ENCODE peak calls at places on chromosome 11, in four cellular contexts. L is HepG2, O is GM12878, C is K562. R is an unnamed sample.

GRCh38 chr11:36213050-36213840 is 76.0 kb downstream of the COMMD9 start:
- DNase-seq in L (no peak), O (no peak), C (no peak), R (no peak)

GRCh38 chr11:64152841-64153691 is 12.8 kb downstream of the MACROD1 start:
- DNase-seq in L (peak; percentile 15), C (peak; percentile 72), O (no peak), R (peak; percentile 45)

GRCh38 chr11:117662255-117662654 is 134.8 kb downstream of the DSCAML1 start:
- DNase-seq in L (no peak), C (no peak), O (no peak), R (no peak)

GRCh38 chr11:35864131-35864530 is 79.7 kb upstream of the LDLRAD3 start:
- DNase-seq in C (no peak), O (no peak), L (no peak), R (no peak)

GRCh38 chr11:15655552-15655951 is 540.8 kb downstream of the INSC start:
- DNase-seq in L (no peak), C (peak; percentile 63), O (no peak), R (no peak)

GRCh38 chr11:93577291-93577690 is 34.1 kb upstream of the SMCO4 start:
- DNase-seq in C (no peak), L (no peak), O (no peak), R (no peak)

GRCh38 chr11:118892515-118892914 is 8.8 kb downstream of the CXCR5 start:
- DNase-seq in O (no peak), C (no peak), L (no peak), R (no peak)

GRCh38 chr11:2314525-2315394 is 12.9 kb downstream of the TSPAN32 start:
- DNase-seq in L (no peak), O (no peak), C (peak; percentile 41), R (no peak)

GRCh38 chr11:109641549-109641948 is 219.6 kb downstream of the C11orf87 start:
- DNase-seq in C (no peak), L (peak; percentile 3), O (no peak), R (peak; percentile 13)

GRCh38 chr11:32751381-32751780 is 43.1 kb downstream of the CCDC73 start:
- DNase-seq in C (no peak), L (no peak), O (no peak), R (no peak)

GRCh38 chr11:96817488-96817887 is 427.7 kb downstream of the JRKL start:
- DNase-seq in C (peak; percentile 75), L (no peak), O (no peak), R (no peak)

GRCh38 chr11:40294343-40294723 is 1165.1 kb downstream of the LRRC4C start:
- DNase-seq in L (no peak), C (no peak), O (no peak), R (no peak)

GRCh38 chr11:58927393-58928081 is 11.8 kb upstream of the GLYATL1 start:
- DNase-seq in C (no peak), O (no peak), L (peak; percentile 24), R (no peak)

GRCh38 chr11:36569095-36569494 is 1.3 kb downstream of the RAG1 start:
- DNase-seq in C (no peak), L (no peak), O (no peak), R (no peak)

GRCh38 chr11:94417386-94417987 is 16.3 kb upstream of the GPR83 start:
- DNase-seq in O (no peak), L (peak; percentile 25), C (peak; percentile 22), R (no peak)

GRCh38 chr11:71488086-71488967 is 35.3 kb downstream of the NADSYN1 start:
- DNase-seq in C (peak; percentile 58), L (no peak), O (no peak), R (peak; percentile 28)

GRCh38 chr11:93537022-93537421 is 6.2 kb downstream of the SMCO4 start:
- DNase-seq in O (no peak), L (no peak), C (no peak), R (no peak)

GRCh38 chr11:61460474-61460881 is 30.6 kb downstream of the SDHAF2 start:
- DNase-seq in L (no peak), C (no peak), O (no peak), R (no peak)

GRCh38 chr11:67056640-67057409 is at the start of gene RHOD:
- DNase-seq in L (no peak), O (no peak), C (no peak), R (no peak)

GRCh38 chr11:763073-763463 is 14.2 kb downstream of the GATD1 start:
- DNase-seq in O (no peak), C (peak; percentile 54), L (no peak), R (no peak)

GRCh38 chr11:33168605-33169240 is 7.4 kb upstream of the CSTF3 start:
- DNase-seq in L (no peak), C (no peak), O (no peak), R (no peak)

GRCh38 chr11:117933930-117934329 is 4.7 kb upstream of the TMPRSS13 start:
- DNase-seq in O (no peak), C (no peak), L (no peak), R (no peak)

GRCh38 chr11:122024278-122024677 is 91.7 kb downstream of the BLID start:
- DNase-seq in L (no peak), C (no peak), O (no peak), R (no peak)

GRCh38 chr11:36012410-36012809 is 68.5 kb downstream of the LDLRAD3 start:
- DNase-seq in O (no peak), C (no peak), L (no peak), R (peak; percentile 10)

GRCh38 chr11:8273281-8273680 is 9.6 kb upstream of the LMO1 start:
- DNase-seq in O (no peak), L (no peak), C (no peak), R (peak; percentile 33)

GRCh38 chr11:114988644-114989043 is 310.3 kb downstream of the NXPE2 start:
- DNase-seq in O (no peak), L (no peak), C (no peak), R (no peak)

GRCh38 chr11:114915871-114916270 is 237.5 kb downstream of the NXPE2 start:
- DNase-seq in L (no peak), O (no peak), C (no peak), R (no peak)

GRCh38 chr11:16605440-16605970 is 132.9 kb upstream of the C11orf58 start:
- DNase-seq in C (peak; percentile 63), O (no peak), L (no peak), R (no peak)

GRCh38 chr11:66106786-66107599 is 36.9 kb downstream of the PACS1 start:
- DNase-seq in L (peak; percentile 42), O (no peak), C (no peak), R (peak; percentile 23)

GRCh38 chr11:75627879-75628668 is 40.8 kb downstream of the MAP6 start:
- DNase-seq in C (peak; percentile 15), L (no peak), O (no peak), R (no peak)

GRCh38 chr11:11468919-11469318 is 115.9 kb upstream of the CSNK2A3 start:
- DNase-seq in C (no peak), O (no peak), L (no peak), R (no peak)

GRCh38 chr11:34050967-34051348 is 573 bp upstream of the CAPRIN1 start:
- DNase-seq in L (peak; percentile 28), C (no peak), O (no peak), R (no peak)

GRCh38 chr11:57458060-57458409 is 2.3 kb upstream of the RTN4RL2 start:
- DNase-seq in O (no peak), C (no peak), L (no peak), R (no peak)

GRCh38 chr11:128757235-128757711 is 63.4 kb downstream of the FLI1 start:
- DNase-seq in L (no peak), C (peak; percentile 21), O (peak; percentile 93), R (peak; percentile 13)

GRCh38 chr11:118051611-118052461 is 25.0 kb upstream of the TMPRSS4 start:
- DNase-seq in C (no peak), L (no peak), O (peak; percentile 23), R (no peak)

GRCh38 chr11:28822596-28822995 is 714.4 kb downstream of the METTL15 start:
- DNase-seq in C (no peak), O (no peak), L (no peak), R (no peak)
- TF ChIP-seq BHLHE40 in C (no peak), O (no peak), L (no peak), R (no peak)

DNA sequence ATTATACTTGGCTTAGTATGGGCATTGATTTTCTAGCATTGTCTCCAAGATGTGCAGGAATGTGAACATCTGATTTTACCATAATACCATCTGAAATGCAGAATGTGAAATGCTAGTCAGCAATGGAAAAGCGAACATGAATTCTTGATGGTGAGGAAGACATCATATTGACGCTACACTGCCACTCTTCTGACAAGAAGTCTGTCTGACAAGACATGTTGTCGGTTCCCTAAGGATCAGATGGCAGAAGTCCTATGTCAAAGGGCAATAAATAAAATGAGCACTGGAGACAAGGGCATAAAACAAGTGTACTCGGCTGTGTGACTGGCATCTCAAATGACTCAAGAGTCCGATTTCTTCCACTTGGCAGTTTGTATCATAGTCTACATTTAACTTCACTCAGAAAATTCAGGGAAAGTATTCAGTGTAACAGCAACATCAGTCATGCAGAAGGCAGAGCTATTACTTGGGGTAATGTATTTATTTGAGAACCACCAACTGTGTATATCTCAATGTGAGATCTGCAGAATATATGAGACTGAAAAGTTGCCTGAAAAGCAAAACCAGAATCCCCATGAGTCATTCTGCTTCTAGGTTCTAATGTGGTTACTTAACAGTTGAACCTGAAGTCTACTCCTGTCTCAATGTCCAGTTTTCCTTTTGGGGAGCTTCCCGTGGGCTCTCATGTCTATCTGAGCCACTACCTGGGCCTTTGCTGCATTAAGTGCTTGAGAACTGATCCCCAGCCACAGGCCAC is 51.5 kb downstream of the SLC17A6 start:
- DNase-seq in O (no peak), L (no peak), C (no peak), R (no peak)
- TF ChIP-seq EP300 in O (no peak), L (no peak), C (no peak), R (no peak)

GRCh38 chr11:27698872-27699241 is 1.4 kb downstream of the BDNF start:
- DNase-seq in L (peak; percentile 43), C (peak; percentile 77), O (peak; percentile 23), R (peak; percentile 92)
- H3K4me3 ChIP-seq in L (peak overlapping the region; percentile 26), C (no peak overlapping the region), O (no peak overlapping the region), R (peak overlapping the region; percentile 78)

GRCh38 chr11:120682866-120683265 is 171.3 kb downstream of the GRIK4 start:
- DNase-seq in C (no peak), L (no peak), O (no peak), R (no peak)
- TF ChIP-seq BHLHE40 in C (no peak), L (no peak), O (no peak), R (no peak)

DNA sequence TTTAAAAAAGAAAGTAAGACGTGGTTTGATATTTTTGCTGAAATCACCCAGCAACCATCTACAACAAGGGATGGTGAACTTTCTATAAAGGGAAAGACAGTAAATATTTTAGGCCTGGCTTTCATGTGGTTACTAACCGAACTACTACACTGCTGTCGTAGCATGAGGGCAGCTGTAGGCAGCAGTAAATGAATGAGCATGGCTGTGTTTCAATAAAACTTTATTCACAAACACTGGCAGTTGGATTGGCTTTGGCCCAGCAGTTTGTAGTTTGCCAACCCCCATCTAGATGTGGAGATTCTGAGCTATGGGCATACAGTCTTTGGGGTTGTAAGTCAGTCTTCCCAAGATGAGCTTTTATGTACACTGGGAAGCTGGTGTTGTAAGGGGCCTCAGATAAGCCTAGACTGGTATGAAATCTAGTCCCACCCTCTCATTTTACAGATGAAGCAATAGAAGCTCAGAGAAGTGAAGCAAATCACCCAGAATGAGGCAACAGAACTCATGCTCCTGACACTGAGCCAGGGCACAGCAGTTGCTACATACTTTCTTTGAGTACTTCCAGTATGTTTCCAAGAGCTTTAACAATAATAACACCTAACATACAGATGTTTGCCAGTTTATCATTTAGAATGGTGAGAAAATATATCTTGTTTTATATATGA is 204.4 kb downstream of the ADAMTS15 start:
- DNase-seq in L (no peak), O (no peak), C (no peak), R (no peak)
- TF ChIP-seq EP300 in L (no peak), O (no peak), C (no peak), R (no peak)